ENCODE peak calls at places on chromosomes 16 and 17, in five cellular contexts. Q is cardiac muscle cell, X is ascending aorta, D is thoracic aorta, T is DND-41. R is an unnamed sample.

GRCh38 chr17:21392257-21392656 is 16.1 kb downstream of the KCNJ12 start:
- DNase-seq in X (no peak), D (no peak), Q (no peak), T (no peak), R (no peak)

GRCh38 chr16:56764835-56765234 is 34.9 kb downstream of the NUP93 start:
- DNase-seq in D (no peak), T (no peak), Q (no peak), X (no peak), R (no peak)

GRCh38 chr16:48687421-48688038 is 77.5 kb upstream of the N4BP1 start:
- DNase-seq in T (peak), D (no peak), Q (peak), X (no peak), R (peak)

GRCh38 chr17:77512062-77512946 is 371.5 kb downstream of the SEC14L1 start:
- DNase-seq in T (no peak), X (no peak), D (no peak), Q (no peak), R (no peak)

GRCh38 chr16:80997139-80997798 is 9.4 kb downstream of the CMC2 start:
- DNase-seq in X (no peak), T (no peak), D (no peak), Q (no peak), R (no peak)

GRCh38 chr17:76689859-76690258 is 20.9 kb downstream of the MXRA7 start:
- DNase-seq in D (no peak), Q (no peak), T (no peak), X (no peak), R (no peak)

GRCh38 chr17:17921192-17922082 is 50.8 kb downstream of the TOM1L2 start:
- DNase-seq in D (no peak), X (no peak), Q (peak), T (no peak), R (peak)

GRCh38 chr16:85313541-85314208 is 201.4 kb upstream of the CIBAR2 start:
- DNase-seq in T (no peak), X (no peak), Q (peak), D (no peak), R (no peak)

GRCh38 chr17:1606352-1606985 is 22.2 kb downstream of the SLC43A2 start:
- DNase-seq in X (no peak), D (no peak), T (no peak), Q (no peak), R (no peak)

GRCh38 chr16:66928702-66929388 is 3.5 kb upstream of the RRAD start:
- DNase-seq in D (no peak), X (no peak), T (peak), Q (peak), R (peak)

GRCh38 chr17:76598004-76598439 is 12.4 kb upstream of the ST6GALNAC2 start:
- DNase-seq in T (no peak), D (no peak), X (no peak), Q (no peak), R (no peak)

GRCh38 chr17:45975640-45976295 is 23.3 kb upstream of the STH start:
- DNase-seq in T (no peak), Q (no peak), D (no peak), X (no peak), R (no peak)

GRCh38 chr17:80103686-80104085 is 2.3 kb downstream of the GAA start:
- DNase-seq in Q (no peak), D (no peak), T (no peak), X (no peak), R (no peak)

GRCh38 chr17:39576187-39576586 is 31.5 kb downstream of the NEUROD2 start:
- DNase-seq in D (no peak), T (peak), Q (peak), X (no peak), R (no peak)

GRCh38 chr17:67759355-67760171 is 41.8 kb downstream of the NOL11 start:
- DNase-seq in X (no peak), Q (no peak), T (no peak), D (no peak), R (peak)

GRCh38 chr17:44664867-44665266 is 8.6 kb downstream of the MEIOC start:
- DNase-seq in Q (no peak), T (no peak), X (no peak), D (no peak), R (no peak)

GRCh38 chr16:4194661-4195060 is 47.2 kb downstream of the SRL start:
- DNase-seq in D (no peak), T (no peak), X (no peak), Q (no peak), R (no peak)

GRCh38 chr17:21385281-21385845 is 9.2 kb downstream of the KCNJ12 start:
- DNase-seq in T (no peak), X (no peak), Q (no peak), D (no peak), R (no peak)

GRCh38 chr17:66540131-66540781 is 237.8 kb downstream of the PRKCA start:
- DNase-seq in T (peak), Q (no peak), X (no peak), D (no peak), R (peak)

GRCh38 chr16:15885560-15886001 is 2.8 kb downstream of the CEP20 start:
- DNase-seq in T (no peak), X (no peak), Q (no peak), D (no peak), R (no peak)

GRCh38 chr17:1515640-1516402 is 591 bp downstream of the INPP5K start:
- DNase-seq in D (no peak), T (peak), X (no peak), Q (peak), R (peak)

GRCh38 chr17:74337834-74338500 is 11.9 kb downstream of the KIF19 start:
- DNase-seq in D (no peak), T (no peak), X (no peak), Q (no peak), R (no peak)

GRCh38 chr17:28807925-28808641 is 34.5 kb downstream of the FAM222B start:
- DNase-seq in D (no peak), X (no peak), T (no peak), Q (no peak), R (peak)

GRCh38 chr16:21150375-21151001 is at the start of gene DNAH3:
- DNase-seq in D (no peak), Q (no peak), T (no peak), X (no peak), R (no peak)

GRCh38 chr16:75296606-75297005 is 45.2 kb upstream of the BCAR1 start:
- DNase-seq in D (no peak), T (no peak), X (no peak), Q (no peak), R (peak)

GRCh38 chr17:46738544-46738943 is 79.9 kb downstream of the WNT3 start:
- DNase-seq in T (no peak), Q (no peak), X (no peak), D (no peak), R (no peak)

GRCh38 chr16:86509759-86510464 is 415 bp upstream of the FOXF1 start:
- DNase-seq in D (no peak), Q (peak), X (no peak), T (no peak), R (peak)

GRCh38 chr16:46883353-46883689 is 841 bp upstream of the GPT2 start:
- DNase-seq in T (no peak), Q (no peak), D (no peak), X (no peak), R (no peak)

GRCh38 chr17:45906237-45906636 is 11.9 kb downstream of the MAPT start:
- DNase-seq in T (no peak), X (no peak), D (no peak), Q (no peak), R (no peak)

GRCh38 chr17:49583226-49583625 is 7.6 kb downstream of the NXPH3 start:
- DNase-seq in T (no peak), X (no peak), D (no peak), Q (no peak), R (no peak)

GRCh38 chr17:49582789-49583188 is 7.1 kb downstream of the NXPH3 start:
- DNase-seq in T (no peak), D (no peak), Q (no peak), X (no peak), R (no peak)

GRCh38 chr17:49587366-49588073 is 11.8 kb downstream of the NXPH3 start:
- DNase-seq in T (no peak), Q (no peak), X (no peak), D (no peak), R (no peak)

GRCh38 chr17:49583889-49584288 is 8.2 kb downstream of the NXPH3 start:
- DNase-seq in D (no peak), T (no peak), X (no peak), Q (no peak), R (no peak)

GRCh38 chr17:49585422-49586027 is 9.9 kb downstream of the NXPH3 start:
- DNase-seq in D (no peak), Q (no peak), T (no peak), X (no peak), R (no peak)
- TF ChIP-seq CTCF in D (peak), Q (peak), T (peak), X (no peak), R (peak)

DNA sequence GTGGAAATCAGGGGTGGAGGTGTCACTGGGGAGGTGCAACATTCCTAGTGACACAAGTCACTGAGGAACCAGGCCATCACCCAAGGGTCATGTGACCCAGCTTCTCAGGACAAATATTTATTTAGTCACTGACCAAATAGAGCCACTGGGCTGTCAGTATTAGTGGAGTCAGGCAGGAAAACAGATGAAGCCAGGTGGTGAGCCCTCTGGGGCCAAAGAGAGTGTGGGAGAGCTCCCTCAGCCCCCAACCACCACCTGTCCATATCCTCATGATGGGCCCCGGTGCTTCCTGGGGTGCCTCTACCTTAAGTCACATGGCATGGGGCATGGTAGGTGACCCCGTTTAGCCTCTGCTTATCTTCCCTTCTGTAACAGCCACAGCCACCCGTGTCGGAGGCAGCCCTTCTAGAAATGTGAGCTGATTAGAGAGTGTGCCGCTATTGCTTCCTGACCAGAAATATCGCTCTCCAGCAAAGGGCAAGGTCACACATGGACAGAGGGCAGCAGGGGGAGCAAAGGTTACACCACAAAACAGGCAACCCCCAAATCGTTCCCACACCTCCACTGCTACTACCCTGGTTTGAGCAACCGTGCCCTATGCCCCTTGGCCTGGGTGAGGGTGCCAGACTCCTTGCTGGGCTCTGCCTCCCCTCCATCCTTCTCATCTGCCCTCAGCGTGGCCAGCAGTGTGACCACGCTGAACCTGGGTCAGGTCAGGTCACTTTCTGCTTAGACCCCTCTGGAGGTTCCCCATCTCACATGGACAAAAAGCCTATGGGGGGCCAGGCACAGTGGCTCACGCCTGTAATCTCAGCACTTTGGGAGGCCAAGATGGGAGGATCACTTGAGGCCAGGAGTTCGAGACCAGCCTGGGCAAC is 8.6 kb upstream of the AKTIP start:
- DNase-seq in D (no peak), X (no peak), T (peak), Q (no peak), R (no peak)
- H3K4me3 ChIP-seq in D (no peak), X (no peak), T (no peak), Q (no peak), R (no peak)

GRCh38 chr17:9120471-9120870 is 99.2 kb downstream of the NTN1 start:
- DNase-seq in X (no peak), Q (no peak), T (peak), D (no peak), R (no peak)

GRCh38 chr17:9110501-9110900 is 89.2 kb downstream of the NTN1 start:
- DNase-seq in D (no peak), T (no peak), X (no peak), Q (no peak), R (no peak)

GRCh38 chr17:9116311-9116820 is 95.1 kb downstream of the NTN1 start:
- DNase-seq in Q (no peak), D (no peak), X (no peak), T (no peak), R (no peak)

GRCh38 chr17:9116861-9117568 is 95.7 kb downstream of the NTN1 start:
- DNase-seq in D (no peak), T (no peak), Q (no peak), X (no peak), R (no peak)

GRCh38 chr17:9115446-9116265 is 94.3 kb downstream of the NTN1 start:
- DNase-seq in Q (peak), T (no peak), D (peak), X (peak), R (peak)
- TF ChIP-seq CTCF in Q (peak), T (no peak), D (peak), X (peak), R (peak)

DNA sequence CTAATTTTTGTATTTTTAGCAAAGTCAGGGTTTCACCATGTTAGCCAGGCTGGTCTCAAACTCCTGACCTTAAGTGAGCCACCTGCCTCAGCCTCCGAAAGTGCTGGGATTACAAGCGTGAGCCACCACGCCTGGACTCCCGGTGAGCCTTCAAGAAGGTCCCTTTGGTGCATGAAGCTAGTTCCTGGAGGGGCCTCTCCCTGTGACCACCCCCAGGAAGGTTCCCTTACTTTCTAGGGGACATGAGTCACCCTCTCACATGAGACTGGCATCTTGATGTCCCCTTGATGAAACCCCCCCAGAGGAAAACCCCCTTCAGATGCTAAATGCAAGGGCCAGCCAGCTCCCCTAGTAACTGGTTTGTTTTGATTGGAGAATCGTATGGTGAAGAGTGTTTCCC is 12.8 kb downstream of the CARHSP1 start:
- DNase-seq in D (no peak), T (no peak), Q (no peak), X (no peak), R (no peak)
- H3K4me3 ChIP-seq in D (no peak), T (no peak), Q (no peak), X (no peak), R (no peak)

GRCh38 chr17:11880714-11881113 is 116.6 kb downstream of the ZNF18 start:
- DNase-seq in Q (peak), X (no peak), T (no peak), D (no peak), R (no peak)
- TF ChIP-seq CTCF in Q (no peak), X (no peak), T (peak), D (no peak), R (no peak)

DNA sequence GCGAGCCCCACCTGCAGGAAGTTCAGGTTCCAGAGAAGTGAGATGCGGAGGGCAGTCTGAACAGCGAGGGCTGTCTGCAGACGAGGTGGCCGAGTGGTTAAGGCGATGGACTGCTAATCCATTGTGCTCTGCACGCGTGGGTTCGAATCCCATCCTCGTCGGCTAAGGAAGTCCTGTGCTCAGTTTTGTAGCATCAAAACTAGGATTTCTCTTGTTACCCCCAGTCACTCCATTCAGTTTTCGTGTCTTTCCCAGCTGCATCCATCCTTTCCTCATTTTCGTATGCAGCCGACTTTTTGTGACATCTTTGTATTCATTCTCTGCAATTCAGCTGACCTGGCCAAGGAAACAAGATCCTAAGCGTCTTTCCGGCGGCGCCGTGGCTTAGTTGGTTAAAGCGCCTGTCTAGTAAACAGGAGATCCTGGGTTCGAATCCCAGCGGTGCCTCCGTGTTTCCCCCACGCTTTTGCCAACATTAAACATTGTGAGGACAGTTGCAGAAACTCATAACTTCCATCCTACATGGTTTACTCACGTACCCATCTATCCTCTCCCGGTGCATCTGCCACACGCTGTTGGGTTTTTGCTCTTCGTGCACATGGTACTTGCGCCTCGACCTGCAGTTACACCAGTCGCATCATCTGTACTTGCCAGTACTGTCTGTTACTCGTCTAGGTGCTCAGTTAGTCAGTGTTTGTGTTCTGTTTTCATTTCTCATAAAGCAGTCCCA is 3.0 kb downstream of the BORCS6 start:
- DNase-seq in T (peak), Q (peak), X (peak), D (peak), R (peak)
- H3K4me3 ChIP-seq in T (peak), Q (peak), X (peak), D (peak), R (peak)

GRCh38 chr17:81209141-81209540 is 13.6 kb downstream of the CEP131 start:
- DNase-seq in Q (no peak), T (no peak), X (no peak), D (no peak), R (no peak)
- TF ChIP-seq CTCF in Q (no peak), T (no peak), X (no peak), D (no peak), R (no peak)

R was measured in astrocyte of the spinal cord.